ENCODE peak calls at places on chromosomes 4 and X, in five cellular contexts. N is A172; E is adrenal gland; F is stimulated activated CD4-positive, alpha-beta T cell treated with anti-CD3 and anti-CD28 coated beads, Interleukin-12 subunit alpha, Interleukin-12 subunit beta, amount 100 ng/mL, for 48 hours; P is CD4-positive, alpha-beta memory T cell. Q is an unnamed sample.

GRCh38 chrX:119736206-119736764 is 22.1 kb upstream of the SOWAHD start:
- DNase-seq in N (no peak), E (no peak), F (no peak), P (no peak), Q (no peak)

GRCh38 chrX:38312436-38312835 is 14.9 kb downstream of the RPGR start:
- DNase-seq in N (peak; percentile 87), E (no peak), F (no peak), P (no peak), Q (peak; percentile 45)

GRCh38 chr4:139200102-139200501 is 23.1 kb upstream of the ELF2 start:
- DNase-seq in N (no peak), E (no peak), F (no peak), P (no peak), Q (no peak)

GRCh38 chr4:681736-682451 is 7.1 kb downstream of the SLC49A3 start:
- DNase-seq in N (no peak), E (peak; percentile 61), F (no peak), P (peak; percentile 48), Q (no peak)

GRCh38 chrX:109533631-109534030 is 3.0 kb upstream of the NXT2 start:
- DNase-seq in N (no peak), E (no peak), F (no peak), P (no peak), Q (no peak)

GRCh38 chr4:40255722-40256281 is 59.0 kb downstream of the RHOH start:
- DNase-seq in N (peak; percentile 95), E (no peak), F (no peak), P (no peak), Q (peak; percentile 83)

GRCh38 chr4:127131527-127131926 is 501.2 kb upstream of the INTU start:
- DNase-seq in N (no peak), E (no peak), F (no peak), P (no peak), Q (no peak)

GRCh38 chrX:95718746-95719145 is 965.9 kb upstream of the DIAPH2 start:
- DNase-seq in N (no peak), E (no peak), F (no peak), P (no peak), Q (no peak)

GRCh38 chr4:6471303-6472007 is 959 bp downstream of the PPP2R2C start:
- DNase-seq in N (peak; percentile 8), E (no peak), F (no peak), P (no peak), Q (peak; percentile 19)

GRCh38 chr4:74311696-74312313 is 3.5 kb downstream of the EPGN start:
- DNase-seq in N (peak; percentile 54), E (peak; percentile 26), F (no peak), P (peak; percentile 34), Q (peak; percentile 73)

GRCh38 chr4:8205241-8205707 is 6.2 kb downstream of the SH3TC1 start:
- DNase-seq in N (no peak), E (no peak), F (no peak), P (no peak), Q (no peak)

GRCh38 chr4:7915875-7916242 is 23.8 kb downstream of the AFAP1 start:
- DNase-seq in N (no peak), E (no peak), F (no peak), P (no peak), Q (no peak)

GRCh38 chrX:2188840-2189239 is 311.9 kb downstream of the DHRSX start:
- DNase-seq in N (no peak), E (no peak), F (no peak), P (no peak), Q (no peak)

GRCh38 chr4:128859887-128860774 is 50.6 kb downstream of the JADE1 start:
- DNase-seq in N (no peak), E (no peak), F (no peak), P (no peak), Q (no peak)

GRCh38 chrX:53681661-53682060 is 4.9 kb downstream of the HUWE1 start:
- DNase-seq in N (peak; percentile 2), E (no peak), F (no peak), P (no peak), Q (no peak)

GRCh38 chrX:95071052-95071451 is 1397.0 kb downstream of the FAM133A start:
- DNase-seq in N (no peak), E (no peak), F (no peak), P (no peak), Q (no peak)

GRCh38 chr4:2183394-2183793 is 58.5 kb downstream of the HAUS3 start:
- DNase-seq in N (no peak), E (no peak), F (no peak), P (no peak), Q (no peak)

GRCh38 chr4:140168474-140168873 is 14.5 kb upstream of the MAML3 start:
- DNase-seq in N (no peak), E (no peak), F (no peak), P (no peak), Q (no peak)

GRCh38 chr4:143185253-143186107 is 763 bp downstream of the USP38 start:
- DNase-seq in N (no peak), E (no peak), F (peak; percentile 20), P (peak; percentile 27), Q (peak; percentile 22)

GRCh38 chrX:26613951-26614350 is 398.0 kb downstream of the MAGEB5 start:
- DNase-seq in N (peak; percentile 26), E (no peak), F (no peak), P (no peak), Q (no peak)

GRCh38 chr4:182896421-182896820 is 20.8 kb downstream of the DCTD start:
- DNase-seq in N (no peak), E (no peak), F (no peak), P (no peak), Q (no peak)

GRCh38 chr4:16896871-16897270 is 1.6 kb downstream of the LDB2 start:
- DNase-seq in N (no peak), E (no peak), F (no peak), P (no peak), Q (no peak)

GRCh38 chrX:64894454-64895038 is 81.7 kb downstream of the ZC4H2 start:
- DNase-seq in N (no peak), E (peak; percentile 16), F (peak; percentile 10), P (peak; percentile 31), Q (peak; percentile 33)

GRCh38 chrX:149198980-149199732 is 305.9 kb downstream of the IDS start:
- DNase-seq in N (no peak), E (no peak), F (no peak), P (no peak), Q (no peak)

GRCh38 chr4:95508421-95508820 is 40.4 kb downstream of the UNC5C start:
- DNase-seq in N (no peak), E (no peak), F (no peak), P (no peak), Q (no peak)

GRCh38 chr4:38099908-38100407 is 139.8 kb downstream of the PTTG2 start:
- DNase-seq in N (no peak), E (no peak), F (no peak), P (no peak), Q (no peak)

GRCh38 chr4:154916068-154916467 is 135.0 kb downstream of the RBM46 start:
- DNase-seq in N (no peak), E (no peak), F (no peak), P (no peak), Q (no peak)

GRCh38 chr4:95505149-95505548 is 43.6 kb downstream of the UNC5C start:
- DNase-seq in N (peak; percentile 84), E (no peak), F (no peak), P (no peak), Q (no peak)

GRCh38 chr4:146222313-146222712 is 8.0 kb downstream of the REELD1 start:
- DNase-seq in N (peak; percentile 75), E (no peak), F (no peak), P (no peak), Q (peak; percentile 79)

GRCh38 chrX:118935352-118935751 is 39.1 kb upstream of the LONRF3 start:
- DNase-seq in N (no peak), E (no peak), F (no peak), P (no peak), Q (no peak)

GRCh38 chrX:21255207-21255606 is 119.0 kb upstream of the CNKSR2 start:
- DNase-seq in N (no peak), E (no peak), F (no peak), P (no peak), Q (no peak)

GRCh38 chr4:37244583-37245390 is at the start of gene NWD2:
- DNase-seq in N (no peak), E (no peak), F (no peak), P (no peak), Q (no peak)

GRCh38 chr4:40471923-40472322 is 136.8 kb downstream of the CHRNA9 start:
- DNase-seq in N (peak; percentile 2), E (no peak), F (no peak), P (no peak), Q (no peak)

GRCh38 chr4:8394806-8395205 is 45.7 kb downstream of the ACOX3 start:
- DNase-seq in N (no peak), E (no peak), F (no peak), P (no peak), Q (no peak)